ENCODE peak calls at places on chromosomes 16 and 17, in ten cellular contexts. D, I, J, E, Z, T, F, W, A and M are unnamed samples.

GRCh38 chr17:53137919-53138318 is 684.8 kb upstream of the KIF2B start:
- DNase-seq in D (no peak), I (no peak), J (no peak), E (no peak), Z (no peak), T (no peak), F (no peak), W (no peak), A (no peak), M (no peak)

GRCh38 chr16:79943738-79944137 is 343.2 kb upstream of the MAF start:
- DNase-seq in D (no peak), I (no peak), J (no peak), E (no peak), Z (no peak), T (no peak), F (no peak), W (no peak), A (no peak), M (no peak)

GRCh38 chr16:56603589-56603988 is 4.8 kb upstream of the MT2A start:
- DNase-seq in D (no peak), I (peak; percentile 77), J (no peak), E (peak; percentile 27), Z (no peak), T (no peak), F (peak; percentile 63), W (no peak), A (no peak), M (peak; percentile 49)

GRCh38 chr16:25855063-25855462 is 163.3 kb downstream of the HS3ST4 start:
- DNase-seq in D (no peak), I (no peak), J (no peak), E (no peak), Z (no peak), T (no peak), F (no peak), W (no peak), A (no peak), M (no peak)

GRCh38 chr16:21208831-21209230 is 2.5 kb downstream of the ZP2 start:
- DNase-seq in D (no peak), I (no peak), J (no peak), E (no peak), Z (no peak), T (no peak), F (no peak), W (no peak), A (no peak), M (no peak)

GRCh38 chr16:59586331-59586730 is 852.2 kb upstream of the GOT2 start:
- DNase-seq in D (no peak), I (no peak), J (no peak), E (no peak), Z (no peak), T (no peak), F (no peak), W (no peak), A (no peak), M (no peak)

GRCh38 chr17:36703860-36704266 is 102.5 kb downstream of the MRM1 start:
- DNase-seq in D (no peak), I (no peak), J (no peak), E (peak; percentile 28), Z (no peak), T (peak; percentile 57), F (peak; percentile 24), W (no peak), A (peak; percentile 76), M (peak; percentile 82)

GRCh38 chr17:78723001-78723796 is 58.9 kb downstream of the CYTH1 start:
- DNase-seq in D (no peak), I (peak; percentile 95), J (peak; percentile 21), E (peak; percentile 31), Z (no peak), T (no peak), F (peak; percentile 73), W (no peak), A (peak; percentile 98), M (peak; percentile 75)